ENCODE peak calls at places on chromosomes 6 and 20, in eight cellular contexts. L is T-helper 2 cell; N is NAMALWA; U is putamen; R is cardiac septum; K is activated naive CD4-positive, alpha-beta T cell; Q is NCI-H2081; I is sciatic nerve. A is an unnamed sample.

GRCh38 chr6:168247456-168248147 is 72.0 kb downstream of the DACT2 start:
- DNase-seq in L (no peak), N (no peak), U (no peak), R (no peak), K (no peak), Q (peak), I (no peak), A (peak)

GRCh38 chr6:42777126-42777822 is 4.6 kb upstream of the BICRAL start:
- DNase-seq in L (no peak), N (peak), U (no peak), R (no peak), K (no peak), Q (no peak), I (no peak), A (peak)

GRCh38 chr20:22626501-22626900 is 42.1 kb upstream of the FOXA2 start:
- DNase-seq in L (no peak), N (no peak), U (no peak), R (no peak), K (no peak), Q (no peak), I (no peak), A (no peak)

GRCh38 chr6:37580164-37580955 is 80.7 kb upstream of the CCDC167 start:
- DNase-seq in L (no peak), N (no peak), U (no peak), R (no peak), K (no peak), Q (no peak), I (no peak), A (no peak)

GRCh38 chr6:152094992-152095592 is 287.6 kb downstream of the ESR1 start:
- DNase-seq in L (no peak), N (no peak), U (no peak), R (peak), K (no peak), Q (no peak), I (peak), A (peak)

GRCh38 chr20:37276494-37277252 is 12.8 kb upstream of the MANBAL start:
- DNase-seq in L (no peak), N (no peak), U (no peak), R (no peak), K (no peak), Q (peak), I (peak), A (peak)

GRCh38 chr6:7813704-7814103 is 87.8 kb downstream of the BMP6 start:
- DNase-seq in L (no peak), N (no peak), U (no peak), R (no peak), K (no peak), Q (no peak), I (no peak), A (no peak)

GRCh38 chr20:62737971-62738881 is 29.6 kb downstream of the NTSR1 start:
- DNase-seq in L (no peak), N (no peak), U (no peak), R (peak), K (no peak), Q (no peak), I (peak), A (no peak)

GRCh38 chr6:11298651-11299420 is 66.4 kb upstream of the NEDD9 start:
- DNase-seq in L (no peak), N (no peak), U (no peak), R (no peak), K (no peak), Q (no peak), I (no peak), A (peak)

GRCh38 chr6:21769973-21770372 is 176.4 kb downstream of the SOX4 start:
- DNase-seq in L (no peak), N (no peak), U (no peak), R (no peak), K (no peak), Q (no peak), I (no peak), A (peak)

GRCh38 chr20:36181934-36182603 is 27.5 kb downstream of the EPB41L1 start:
- DNase-seq in L (no peak), N (no peak), U (no peak), R (no peak), K (no peak), Q (no peak), I (no peak), A (no peak)

GRCh38 chr6:13573669-13574110 is 711 bp upstream of the SIRT5 start:
- DNase-seq in L (no peak), N (no peak), U (peak), R (no peak), K (no peak), Q (peak), I (no peak), A (no peak)

GRCh38 chr20:15005300-15005986 is 668.0 kb upstream of the FLRT3 start:
- DNase-seq in L (no peak), N (no peak), U (no peak), R (no peak), K (no peak), Q (no peak), I (no peak), A (no peak)

GRCh38 chr6:36676142-36677058 is 2.1 kb upstream of the CDKN1A start:
- DNase-seq in L (no peak), N (no peak), U (no peak), R (no peak), K (no peak), Q (peak), I (peak), A (peak)

GRCh38 chr6:128919412-128919811 is 36.5 kb downstream of the LAMA2 start:
- DNase-seq in L (no peak), N (no peak), U (no peak), R (no peak), K (no peak), Q (no peak), I (no peak), A (no peak)

GRCh38 chr6:127618729-127619128 is 41.8 kb downstream of the C6orf58 start:
- DNase-seq in L (no peak), N (no peak), U (no peak), R (no peak), K (no peak), Q (no peak), I (no peak), A (no peak)

GRCh38 chr6:22025468-22026159 is 271.2 kb downstream of the PRL start:
- DNase-seq in L (no peak), N (peak), U (peak), R (no peak), K (no peak), Q (no peak), I (no peak), A (peak)

A was measured in kidney glomerular epithelial cell.